ENCODE peak calls at places on chromosomes 2 and 18, in four cellular contexts. One of them, this sample, is unnamed.

GRCh38 chr2:21406983-21407382 is 283.2 kb downstream of the TDRD15 start:
- DNase-seq in AG08395: no peak
- DNase-seq in AG10803: no peak
- DNase-seq in ovary: no peak
- DNase-seq in this sample: no peak

GRCh38 chr2:173934895-173935294 is 30.3 kb downstream of the SP3 start:
- DNase-seq in AG08395: no peak
- DNase-seq in AG10803: no peak
- DNase-seq in ovary: no peak
- DNase-seq in this sample: no peak

GRCh38 chr18:48219429-48220145 is 189.6 kb downstream of the ZBTB7C start:
- DNase-seq in AG08395: no peak
- DNase-seq in AG10803: no peak
- DNase-seq in ovary: no peak
- DNase-seq in this sample: no peak

GRCh38 chr2:217286833-217287232 is 427.0 kb upstream of the TNP1 start:
- DNase-seq in AG08395: peak
- DNase-seq in AG10803: peak
- DNase-seq in ovary: no peak
- DNase-seq in this sample: no peak

GRCh38 chr2:117794668-117795067 is 19.8 kb upstream of the DDX18 start:
- DNase-seq in AG08395: peak
- DNase-seq in AG10803: peak
- DNase-seq in ovary: no peak
- DNase-seq in this sample: no peak

GRCh38 chr18:79912994-79913831 is 38.2 kb downstream of the SLC66A2 start:
- DNase-seq in AG08395: no peak
- DNase-seq in AG10803: no peak
- DNase-seq in ovary: peak
- DNase-seq in this sample: no peak

GRCh38 chr2:65075605-65076344 is 19.6 kb downstream of the CEP68 start:
- DNase-seq in AG08395: no peak
- DNase-seq in AG10803: no peak
- DNase-seq in ovary: peak
- DNase-seq in this sample: no peak

GRCh38 chr2:67067656-67068055 is 329.5 kb upstream of the ETAA1 start:
- DNase-seq in AG08395: no peak
- DNase-seq in AG10803: no peak
- DNase-seq in ovary: no peak
- DNase-seq in this sample: no peak

GRCh38 chr2:170819941-170820646 is 3.4 kb downstream of the GAD1 start:
- DNase-seq in AG08395: no peak
- DNase-seq in AG10803: no peak
- DNase-seq in ovary: no peak
- DNase-seq in this sample: no peak

GRCh38 chr2:232988444-232988843 is 24.6 kb downstream of the NGEF start:
- DNase-seq in AG08395: peak
- DNase-seq in AG10803: peak
- DNase-seq in ovary: peak
- DNase-seq in this sample: no peak

GRCh38 chr2:115194623-115195022 is 752.2 kb downstream of the DPP10 start:
- DNase-seq in AG08395: no peak
- DNase-seq in AG10803: no peak
- DNase-seq in ovary: no peak
- DNase-seq in this sample: no peak

GRCh38 chr2:73131807-73132206 is 19.1 kb upstream of the RAB11FIP5 start:
- DNase-seq in AG08395: peak
- DNase-seq in AG10803: peak
- DNase-seq in ovary: no peak
- DNase-seq in this sample: no peak

GRCh38 chr2:12501469-12502147 is 215.1 kb upstream of the TRIB2 start:
- DNase-seq in AG08395: no peak
- DNase-seq in AG10803: no peak
- DNase-seq in ovary: no peak
- DNase-seq in this sample: peak

GRCh38 chr2:10128420-10128819 is 5.9 kb downstream of the RRM2 start:
- DNase-seq in AG08395: no peak
- DNase-seq in AG10803: no peak
- DNase-seq in ovary: no peak
- DNase-seq in this sample: no peak

This sample was measured in T-helper 9 cell.